ENCODE peak calls at places on chromosomes 13 and 19, in ten cellular contexts. One of them, this sample, is unnamed.

GRCh38 chr13:64912141-64912540 is 2318.0 kb downstream of the PCDH9 start:
- DNase-seq in activated T-cell treated with anti-CD3 and anti-CD28 coated beads, Interleukin-2, amount 50 U/mL, for 72 hours: no peak
- DNase-seq in DMS53: no peak
- DNase-seq in ovary: no peak
- DNase-seq in tibial artery: no peak
- DNase-seq in ascending aorta: no peak
- DNase-seq in fibroblast of gingiva: no peak
- DNase-seq in activated CD8-positive, alpha-beta memory T cell treated with anti-CD3 and anti-CD28 coated beads for 1 hour: no peak
- DNase-seq in GM03348: no peak
- DNase-seq in Peyer's patch: no peak
- DNase-seq in this sample: no peak

GRCh38 chr13:93794197-93794885 is 567.7 kb downstream of the GPC6 start:
- DNase-seq in activated T-cell treated with anti-CD3 and anti-CD28 coated beads, Interleukin-2, amount 50 U/mL, for 72 hours: peak
- DNase-seq in activated CD8-positive, alpha-beta memory T cell treated with anti-CD3 and anti-CD28 coated beads for 1 hour: no peak
- DNase-seq in fibroblast of gingiva: no peak
- DNase-seq in ascending aorta: no peak
- DNase-seq in ovary: no peak
- DNase-seq in tibial artery: no peak
- DNase-seq in Peyer's patch: no peak
- DNase-seq in GM03348: no peak
- DNase-seq in DMS53: no peak
- DNase-seq in this sample: no peak

GRCh38 chr19:10961073-10961762 is 388 bp downstream of the SMARCA4 start:
- DNase-seq in activated T-cell treated with anti-CD3 and anti-CD28 coated beads, Interleukin-2, amount 50 U/mL, for 72 hours: peak
- DNase-seq in activated CD8-positive, alpha-beta memory T cell treated with anti-CD3 and anti-CD28 coated beads for 1 hour: no peak
- DNase-seq in DMS53: peak
- DNase-seq in Peyer's patch: no peak
- DNase-seq in ascending aorta: peak
- DNase-seq in tibial artery: no peak
- DNase-seq in fibroblast of gingiva: peak
- DNase-seq in ovary: peak
- DNase-seq in GM03348: no peak
- DNase-seq in this sample: peak

GRCh38 chr13:114121496-114122466 is 10.6 kb downstream of the RASA3 start:
- DNase-seq in activated CD8-positive, alpha-beta memory T cell treated with anti-CD3 and anti-CD28 coated beads for 1 hour: no peak
- DNase-seq in Peyer's patch: no peak
- DNase-seq in ovary: no peak
- DNase-seq in GM03348: no peak
- DNase-seq in DMS53: no peak
- DNase-seq in tibial artery: no peak
- DNase-seq in fibroblast of gingiva: no peak
- DNase-seq in activated T-cell treated with anti-CD3 and anti-CD28 coated beads, Interleukin-2, amount 50 U/mL, for 72 hours: no peak
- DNase-seq in ascending aorta: no peak
- DNase-seq in this sample: no peak

GRCh38 chr19:44745386-44745831 is 3.1 kb upstream of the BCL3 start:
- DNase-seq in fibroblast of gingiva: peak
- DNase-seq in tibial artery: peak
- DNase-seq in activated T-cell treated with anti-CD3 and anti-CD28 coated beads, Interleukin-2, amount 50 U/mL, for 72 hours: no peak
- DNase-seq in DMS53: peak
- DNase-seq in ascending aorta: peak
- DNase-seq in activated CD8-positive, alpha-beta memory T cell treated with anti-CD3 and anti-CD28 coated beads for 1 hour: no peak
- DNase-seq in ovary: peak
- DNase-seq in Peyer's patch: no peak
- DNase-seq in GM03348: peak
- DNase-seq in this sample: peak

GRCh38 chr13:51837016-51837415 is 8.0 kb downstream of the TMEM272 start:
- DNase-seq in fibroblast of gingiva: no peak
- DNase-seq in Peyer's patch: no peak
- DNase-seq in ovary: no peak
- DNase-seq in ascending aorta: no peak
- DNase-seq in GM03348: no peak
- DNase-seq in activated T-cell treated with anti-CD3 and anti-CD28 coated beads, Interleukin-2, amount 50 U/mL, for 72 hours: no peak
- DNase-seq in activated CD8-positive, alpha-beta memory T cell treated with anti-CD3 and anti-CD28 coated beads for 1 hour: no peak
- DNase-seq in tibial artery: no peak
- DNase-seq in DMS53: no peak
- DNase-seq in this sample: no peak

GRCh38 chr13:104043184-104043583 is 977.0 kb upstream of the SLC10A2 start:
- DNase-seq in Peyer's patch: no peak
- DNase-seq in ascending aorta: no peak
- DNase-seq in activated T-cell treated with anti-CD3 and anti-CD28 coated beads, Interleukin-2, amount 50 U/mL, for 72 hours: no peak
- DNase-seq in activated CD8-positive, alpha-beta memory T cell treated with anti-CD3 and anti-CD28 coated beads for 1 hour: no peak
- DNase-seq in ovary: no peak
- DNase-seq in fibroblast of gingiva: no peak
- DNase-seq in GM03348: no peak
- DNase-seq in DMS53: no peak
- DNase-seq in tibial artery: no peak
- DNase-seq in this sample: no peak

GRCh38 chr13:95745752-95746151 is 68.8 kb downstream of the DNAJC3 start:
- DNase-seq in ascending aorta: no peak
- DNase-seq in tibial artery: no peak
- DNase-seq in Peyer's patch: no peak
- DNase-seq in fibroblast of gingiva: no peak
- DNase-seq in activated T-cell treated with anti-CD3 and anti-CD28 coated beads, Interleukin-2, amount 50 U/mL, for 72 hours: no peak
- DNase-seq in DMS53: peak
- DNase-seq in ovary: no peak
- DNase-seq in GM03348: no peak
- DNase-seq in activated CD8-positive, alpha-beta memory T cell treated with anti-CD3 and anti-CD28 coated beads for 1 hour: no peak
- DNase-seq in this sample: no peak

GRCh38 chr19:1534972-1535371 is 11.1 kb downstream of the PLK5 start:
- DNase-seq in activated CD8-positive, alpha-beta memory T cell treated with anti-CD3 and anti-CD28 coated beads for 1 hour: no peak
- DNase-seq in ascending aorta: no peak
- DNase-seq in DMS53: no peak
- DNase-seq in GM03348: no peak
- DNase-seq in Peyer's patch: no peak
- DNase-seq in ovary: peak
- DNase-seq in tibial artery: no peak
- DNase-seq in fibroblast of gingiva: no peak
- DNase-seq in activated T-cell treated with anti-CD3 and anti-CD28 coated beads, Interleukin-2, amount 50 U/mL, for 72 hours: no peak
- DNase-seq in this sample: no peak

GRCh38 chr19:9306443-9306842 is 3.2 kb downstream of the ZNF699 start:
- DNase-seq in fibroblast of gingiva: peak
- DNase-seq in tibial artery: no peak
- DNase-seq in ovary: no peak
- DNase-seq in DMS53: no peak
- DNase-seq in Peyer's patch: no peak
- DNase-seq in activated T-cell treated with anti-CD3 and anti-CD28 coated beads, Interleukin-2, amount 50 U/mL, for 72 hours: no peak
- DNase-seq in GM03348: peak
- DNase-seq in activated CD8-positive, alpha-beta memory T cell treated with anti-CD3 and anti-CD28 coated beads for 1 hour: no peak
- DNase-seq in ascending aorta: no peak
- DNase-seq in this sample: no peak

GRCh38 chr13:46140044-46140443 is 35.2 kb upstream of the CPB2 start:
- DNase-seq in ascending aorta: no peak
- DNase-seq in DMS53: no peak
- DNase-seq in activated T-cell treated with anti-CD3 and anti-CD28 coated beads, Interleukin-2, amount 50 U/mL, for 72 hours: no peak
- DNase-seq in fibroblast of gingiva: no peak
- DNase-seq in ovary: no peak
- DNase-seq in activated CD8-positive, alpha-beta memory T cell treated with anti-CD3 and anti-CD28 coated beads for 1 hour: no peak
- DNase-seq in GM03348: no peak
- DNase-seq in Peyer's patch: no peak
- DNase-seq in tibial artery: no peak
- DNase-seq in this sample: no peak

GRCh38 chr13:99015606-99016520 is 38.0 kb upstream of the DOCK9 start:
- DNase-seq in GM03348: peak
- DNase-seq in ovary: no peak
- DNase-seq in ascending aorta: no peak
- DNase-seq in Peyer's patch: no peak
- DNase-seq in activated T-cell treated with anti-CD3 and anti-CD28 coated beads, Interleukin-2, amount 50 U/mL, for 72 hours: no peak
- DNase-seq in DMS53: no peak
- DNase-seq in fibroblast of gingiva: peak
- DNase-seq in tibial artery: no peak
- DNase-seq in activated CD8-positive, alpha-beta memory T cell treated with anti-CD3 and anti-CD28 coated beads for 1 hour: no peak
- DNase-seq in this sample: no peak

GRCh38 chr13:113231306-113232207 is 22.1 kb downstream of the CUL4A start:
- DNase-seq in activated CD8-positive, alpha-beta memory T cell treated with anti-CD3 and anti-CD28 coated beads for 1 hour: no peak
- DNase-seq in tibial artery: no peak
- DNase-seq in ascending aorta: no peak
- DNase-seq in fibroblast of gingiva: no peak
- DNase-seq in activated T-cell treated with anti-CD3 and anti-CD28 coated beads, Interleukin-2, amount 50 U/mL, for 72 hours: no peak
- DNase-seq in GM03348: no peak
- DNase-seq in ovary: no peak
- DNase-seq in DMS53: no peak
- DNase-seq in Peyer's patch: no peak
- DNase-seq in this sample: no peak

GRCh38 chr13:25018729-25019115 is 77.2 kb upstream of the PABPC3 start:
- DNase-seq in Peyer's patch: no peak
- DNase-seq in ascending aorta: no peak
- DNase-seq in tibial artery: no peak
- DNase-seq in activated T-cell treated with anti-CD3 and anti-CD28 coated beads, Interleukin-2, amount 50 U/mL, for 72 hours: peak
- DNase-seq in DMS53: peak
- DNase-seq in activated CD8-positive, alpha-beta memory T cell treated with anti-CD3 and anti-CD28 coated beads for 1 hour: no peak
- DNase-seq in ovary: no peak
- DNase-seq in fibroblast of gingiva: no peak
- DNase-seq in GM03348: no peak
- DNase-seq in this sample: peak

GRCh38 chr13:104757712-104758111 is 1691.5 kb upstream of the SLC10A2 start:
- DNase-seq in activated T-cell treated with anti-CD3 and anti-CD28 coated beads, Interleukin-2, amount 50 U/mL, for 72 hours: no peak
- DNase-seq in Peyer's patch: no peak
- DNase-seq in tibial artery: no peak
- DNase-seq in ovary: no peak
- DNase-seq in fibroblast of gingiva: no peak
- DNase-seq in GM03348: no peak
- DNase-seq in ascending aorta: no peak
- DNase-seq in DMS53: no peak
- DNase-seq in activated CD8-positive, alpha-beta memory T cell treated with anti-CD3 and anti-CD28 coated beads for 1 hour: no peak
- DNase-seq in this sample: no peak

GRCh38 chr19:18500376-18500775 is 21.5 kb downstream of the ELL start:
- DNase-seq in ascending aorta: no peak
- DNase-seq in GM03348: no peak
- DNase-seq in DMS53: no peak
- DNase-seq in Peyer's patch: no peak
- DNase-seq in activated CD8-positive, alpha-beta memory T cell treated with anti-CD3 and anti-CD28 coated beads for 1 hour: no peak
- DNase-seq in ovary: no peak
- DNase-seq in activated T-cell treated with anti-CD3 and anti-CD28 coated beads, Interleukin-2, amount 50 U/mL, for 72 hours: no peak
- DNase-seq in fibroblast of gingiva: no peak
- DNase-seq in tibial artery: no peak
- DNase-seq in this sample: no peak

GRCh38 chr19:35657904-35658700 is 8.2 kb upstream of the UPK1A start:
- DNase-seq in ovary: no peak
- DNase-seq in fibroblast of gingiva: no peak
- DNase-seq in tibial artery: no peak
- DNase-seq in activated T-cell treated with anti-CD3 and anti-CD28 coated beads, Interleukin-2, amount 50 U/mL, for 72 hours: no peak
- DNase-seq in ascending aorta: no peak
- DNase-seq in GM03348: no peak
- DNase-seq in Peyer's patch: no peak
- DNase-seq in DMS53: peak
- DNase-seq in activated CD8-positive, alpha-beta memory T cell treated with anti-CD3 and anti-CD28 coated beads for 1 hour: no peak
- DNase-seq in this sample: no peak

GRCh38 chr13:48260970-48261369 is 28.0 kb downstream of the ITM2B start:
- DNase-seq in fibroblast of gingiva: no peak
- DNase-seq in GM03348: no peak
- DNase-seq in ascending aorta: no peak
- DNase-seq in tibial artery: no peak
- DNase-seq in ovary: no peak
- DNase-seq in activated T-cell treated with anti-CD3 and anti-CD28 coated beads, Interleukin-2, amount 50 U/mL, for 72 hours: no peak
- DNase-seq in DMS53: no peak
- DNase-seq in Peyer's patch: no peak
- DNase-seq in activated CD8-positive, alpha-beta memory T cell treated with anti-CD3 and anti-CD28 coated beads for 1 hour: no peak
- DNase-seq in this sample: no peak

GRCh38 chr19:1755467-1756155 is 2.3 kb downstream of the ONECUT3 start:
- DNase-seq in Peyer's patch: no peak
- DNase-seq in tibial artery: no peak
- DNase-seq in ascending aorta: no peak
- DNase-seq in fibroblast of gingiva: no peak
- DNase-seq in activated T-cell treated with anti-CD3 and anti-CD28 coated beads, Interleukin-2, amount 50 U/mL, for 72 hours: no peak
- DNase-seq in ovary: no peak
- DNase-seq in GM03348: no peak
- DNase-seq in DMS53: no peak
- DNase-seq in activated CD8-positive, alpha-beta memory T cell treated with anti-CD3 and anti-CD28 coated beads for 1 hour: no peak
- DNase-seq in this sample: no peak

GRCh38 chr19:10289167-10289835 is 451 bp upstream of the ICAM5 start:
- DNase-seq in DMS53: peak
- DNase-seq in GM03348: peak
- DNase-seq in ovary: no peak
- DNase-seq in activated CD8-positive, alpha-beta memory T cell treated with anti-CD3 and anti-CD28 coated beads for 1 hour: no peak
- DNase-seq in Peyer's patch: peak
- DNase-seq in fibroblast of gingiva: no peak
- DNase-seq in activated T-cell treated with anti-CD3 and anti-CD28 coated beads, Interleukin-2, amount 50 U/mL, for 72 hours: peak
- DNase-seq in tibial artery: no peak
- DNase-seq in ascending aorta: no peak
- DNase-seq in this sample: peak

GRCh38 chr19:56547535-56547934 is 8.8 kb downstream of the ZFP28 start:
- DNase-seq in ovary: no peak
- DNase-seq in activated CD8-positive, alpha-beta memory T cell treated with anti-CD3 and anti-CD28 coated beads for 1 hour: no peak
- DNase-seq in GM03348: no peak
- DNase-seq in tibial artery: no peak
- DNase-seq in DMS53: no peak
- DNase-seq in activated T-cell treated with anti-CD3 and anti-CD28 coated beads, Interleukin-2, amount 50 U/mL, for 72 hours: no peak
- DNase-seq in fibroblast of gingiva: no peak
- DNase-seq in ascending aorta: no peak
- DNase-seq in Peyer's patch: no peak
- DNase-seq in this sample: peak

GRCh38 chr13:24618219-24618955 is 61.8 kb upstream of the ATP12A start:
- DNase-seq in Peyer's patch: peak
- DNase-seq in activated CD8-positive, alpha-beta memory T cell treated with anti-CD3 and anti-CD28 coated beads for 1 hour: peak
- DNase-seq in fibroblast of gingiva: no peak
- DNase-seq in activated T-cell treated with anti-CD3 and anti-CD28 coated beads, Interleukin-2, amount 50 U/mL, for 72 hours: peak
- DNase-seq in DMS53: no peak
- DNase-seq in ascending aorta: no peak
- DNase-seq in GM03348: no peak
- DNase-seq in tibial artery: no peak
- DNase-seq in ovary: no peak
- DNase-seq in this sample: no peak

GRCh38 chr19:29673451-29674371 is 8.4 kb downstream of the PLEKHF1 start:
- DNase-seq in DMS53: no peak
- DNase-seq in activated T-cell treated with anti-CD3 and anti-CD28 coated beads, Interleukin-2, amount 50 U/mL, for 72 hours: no peak
- DNase-seq in GM03348: no peak
- DNase-seq in activated CD8-positive, alpha-beta memory T cell treated with anti-CD3 and anti-CD28 coated beads for 1 hour: no peak
- DNase-seq in ascending aorta: no peak
- DNase-seq in ovary: no peak
- DNase-seq in fibroblast of gingiva: no peak
- DNase-seq in Peyer's patch: no peak
- DNase-seq in tibial artery: no peak
- DNase-seq in this sample: no peak

GRCh38 chr13:20654156-20654555 is 49.3 kb upstream of the IL17D start:
- DNase-seq in DMS53: no peak
- DNase-seq in GM03348: peak
- DNase-seq in activated CD8-positive, alpha-beta memory T cell treated with anti-CD3 and anti-CD28 coated beads for 1 hour: no peak
- DNase-seq in Peyer's patch: no peak
- DNase-seq in fibroblast of gingiva: no peak
- DNase-seq in ovary: no peak
- DNase-seq in ascending aorta: no peak
- DNase-seq in activated T-cell treated with anti-CD3 and anti-CD28 coated beads, Interleukin-2, amount 50 U/mL, for 72 hours: no peak
- DNase-seq in tibial artery: no peak
- DNase-seq in this sample: no peak

GRCh38 chr13:79382545-79383275 is 23.3 kb downstream of the RBM26 start:
- DNase-seq in activated T-cell treated with anti-CD3 and anti-CD28 coated beads, Interleukin-2, amount 50 U/mL, for 72 hours: no peak
- DNase-seq in DMS53: peak
- DNase-seq in fibroblast of gingiva: no peak
- DNase-seq in GM03348: no peak
- DNase-seq in ovary: no peak
- DNase-seq in ascending aorta: no peak
- DNase-seq in activated CD8-positive, alpha-beta memory T cell treated with anti-CD3 and anti-CD28 coated beads for 1 hour: no peak
- DNase-seq in Peyer's patch: no peak
- DNase-seq in tibial artery: no peak
- DNase-seq in this sample: no peak

GRCh38 chr13:39144941-39145533 is 106.8 kb downstream of the NHLRC3 start:
- DNase-seq in DMS53: peak
- DNase-seq in Peyer's patch: no peak
- DNase-seq in activated CD8-positive, alpha-beta memory T cell treated with anti-CD3 and anti-CD28 coated beads for 1 hour: no peak
- DNase-seq in ascending aorta: peak
- DNase-seq in tibial artery: peak
- DNase-seq in GM03348: peak
- DNase-seq in fibroblast of gingiva: peak
- DNase-seq in activated T-cell treated with anti-CD3 and anti-CD28 coated beads, Interleukin-2, amount 50 U/mL, for 72 hours: peak
- DNase-seq in ovary: peak
- DNase-seq in this sample: peak

GRCh38 chr13:26186141-26186870 is 35.8 kb downstream of the RNF6 start:
- DNase-seq in activated CD8-positive, alpha-beta memory T cell treated with anti-CD3 and anti-CD28 coated beads for 1 hour: peak
- DNase-seq in fibroblast of gingiva: peak
- DNase-seq in ascending aorta: peak
- DNase-seq in DMS53: peak
- DNase-seq in ovary: peak
- DNase-seq in GM03348: peak
- DNase-seq in activated T-cell treated with anti-CD3 and anti-CD28 coated beads, Interleukin-2, amount 50 U/mL, for 72 hours: peak
- DNase-seq in tibial artery: peak
- DNase-seq in Peyer's patch: peak
- DNase-seq in this sample: peak

GRCh38 chr13:94711561-94712286 is 621 bp downstream of the SOX21 start:
- DNase-seq in fibroblast of gingiva: peak
- DNase-seq in ovary: no peak
- DNase-seq in tibial artery: no peak
- DNase-seq in DMS53: peak
- DNase-seq in activated CD8-positive, alpha-beta memory T cell treated with anti-CD3 and anti-CD28 coated beads for 1 hour: no peak
- DNase-seq in activated T-cell treated with anti-CD3 and anti-CD28 coated beads, Interleukin-2, amount 50 U/mL, for 72 hours: peak
- DNase-seq in ascending aorta: no peak
- DNase-seq in Peyer's patch: no peak
- DNase-seq in GM03348: peak
- DNase-seq in this sample: peak

This sample was measured in WTC11.